ENCODE peak calls at places on chromosomes 12 and 14, in six cellular contexts. D is RWPE1, W is heart left ventricle, P is GM12865, J is mesothelial cell of epicardium, M is SK-N-SH. I is an unnamed sample.

GRCh38 chr14:101120636-101121398 is 217.3 kb upstream of the RTL1 start:
- DNase-seq in W (peak), J (peak), M (peak), D (no peak), P (no peak), I (no peak)

GRCh38 chr14:68486033-68486732 is 306.7 kb downstream of the ZFP36L1 start:
- DNase-seq in P (no peak), D (no peak), W (no peak), J (no peak), M (no peak), I (no peak)

GRCh38 chr14:42854061-42854460 is 1247.4 kb downstream of the LRFN5 start:
- DNase-seq in W (no peak), M (no peak), J (no peak), P (no peak), D (no peak), I (no peak)

GRCh38 chr12:111222520-111222919 is 146.4 kb downstream of the PHETA1 start:
- DNase-seq in D (no peak), W (no peak), J (no peak), P (no peak), M (no peak), I (no peak)

GRCh38 chr12:132955094-132955932 is 793 bp downstream of the ZNF605 start:
- DNase-seq in W (peak), M (no peak), D (peak), P (peak), J (peak), I (peak)

GRCh38 chr12:68175566-68176033 is 16.1 kb upstream of the IFNG start:
- DNase-seq in J (no peak), D (no peak), P (peak), M (no peak), W (no peak), I (peak)

GRCh38 chr12:11920231-11920630 is 150.5 kb upstream of the BCL2L14 start:
- DNase-seq in P (no peak), J (no peak), M (no peak), D (no peak), W (no peak), I (no peak)

GRCh38 chr12:107318804-107319535 is 225.6 kb upstream of the CRY1 start:
- DNase-seq in M (peak), W (no peak), D (peak), P (no peak), J (peak), I (peak)

GRCh38 chr14:80404413-80404812 is 193.1 kb upstream of the DIO2 start:
- DNase-seq in M (no peak), P (no peak), D (no peak), W (no peak), J (no peak), I (no peak)

GRCh38 chr12:39499296-39499695 is 56.4 kb upstream of the KIF21A start:
- DNase-seq in D (no peak), J (no peak), P (no peak), M (no peak), W (no peak), I (no peak)

GRCh38 chr14:20469890-20470858 is 968 bp downstream of the PNP start:
- DNase-seq in W (peak), J (no peak), P (peak), M (peak), D (peak), I (peak)

GRCh38 chr14:25908707-25909106 is 689.1 kb downstream of the NOVA1 start:
- DNase-seq in D (no peak), W (no peak), P (no peak), J (no peak), M (no peak), I (no peak)

GRCh38 chr12:101727098-101727497 is 12.2 kb downstream of the SYCP3 start:
- DNase-seq in M (no peak), P (no peak), J (no peak), W (no peak), D (no peak), I (no peak)

GRCh38 chr14:79483989-79484388 is 727.3 kb downstream of the DIO2 start:
- DNase-seq in M (no peak), J (no peak), D (no peak), W (no peak), P (no peak), I (no peak)

GRCh38 chr14:67853207-67853606 is 33.6 kb downstream of the RAD51B start:
- DNase-seq in M (no peak), P (peak), J (no peak), W (no peak), D (no peak), I (no peak)

GRCh38 chr14:25803419-25804018 is 753.6 kb upstream of the STXBP6 start:
- DNase-seq in W (no peak), D (no peak), M (no peak), J (no peak), P (no peak), I (no peak)

GRCh38 chr14:32254952-32255679 is 52.0 kb upstream of the RNU6-8 start:
- DNase-seq in W (peak), D (peak), M (peak), J (peak), P (peak), I (peak)

GRCh38 chr12:14495326-14495725 is 72.4 kb downstream of the PLBD1 start:
- DNase-seq in D (no peak), W (no peak), M (no peak), J (no peak), P (no peak), I (no peak)

GRCh38 chr12:22728989-22729388 is 104.0 kb downstream of the ETNK1 start:
- DNase-seq in M (no peak), W (no peak), J (no peak), D (no peak), P (no peak), I (no peak)

GRCh38 chr14:100440207-100440631 is 117.1 kb downstream of the SLC25A47 start:
- DNase-seq in W (peak), M (peak), J (peak), D (peak), P (peak), I (peak)

GRCh38 chr12:12714276-12715001 is 2.7 kb upstream of the CDKN1B start:
- DNase-seq in M (no peak), D (no peak), P (peak), J (no peak), W (peak), I (no peak)

GRCh38 chr12:39467432-39467870 is 24.5 kb upstream of the KIF21A start:
- DNase-seq in M (no peak), J (no peak), P (peak), W (no peak), D (no peak), I (peak)

GRCh38 chr12:22631863-22632463 is 7.0 kb downstream of the ETNK1 start:
- DNase-seq in P (no peak), D (no peak), W (no peak), J (no peak), M (peak), I (no peak)

GRCh38 chr12:33605776-33606175 is 166.2 kb upstream of the SYT10 start:
- DNase-seq in W (no peak), P (peak), D (peak), M (peak), J (no peak), I (no peak)

GRCh38 chr14:34554540-34555250 is 15.2 kb upstream of the EAPP start:
- DNase-seq in W (no peak), D (no peak), P (no peak), M (peak), J (no peak), I (no peak)

GRCh38 chr12:2057041-2057792 is 4.4 kb downstream of the CACNA1C start:
- DNase-seq in W (peak), D (no peak), M (peak), P (peak), J (peak), I (peak)

GRCh38 chr12:92928431-92928961 is 599 bp downstream of the EEA1 start:
- DNase-seq in P (peak), D (no peak), M (peak), W (peak), J (no peak), I (peak)

GRCh38 chr12:28645436-28645835 is 455.2 kb downstream of the CCDC91 start:
- DNase-seq in D (no peak), P (no peak), W (no peak), M (no peak), J (no peak), I (no peak)

GRCh38 chr12:4225571-4225970 is 48.0 kb upstream of the CCND2 start:
- DNase-seq in W (no peak), D (no peak), P (no peak), M (no peak), J (no peak), I (no peak)

GRCh38 chr14:36129181-36129580 is 47.3 kb downstream of the PTCSC3 start:
- DNase-seq in D (peak), M (no peak), W (no peak), P (no peak), J (no peak), I (no peak)

DNA sequence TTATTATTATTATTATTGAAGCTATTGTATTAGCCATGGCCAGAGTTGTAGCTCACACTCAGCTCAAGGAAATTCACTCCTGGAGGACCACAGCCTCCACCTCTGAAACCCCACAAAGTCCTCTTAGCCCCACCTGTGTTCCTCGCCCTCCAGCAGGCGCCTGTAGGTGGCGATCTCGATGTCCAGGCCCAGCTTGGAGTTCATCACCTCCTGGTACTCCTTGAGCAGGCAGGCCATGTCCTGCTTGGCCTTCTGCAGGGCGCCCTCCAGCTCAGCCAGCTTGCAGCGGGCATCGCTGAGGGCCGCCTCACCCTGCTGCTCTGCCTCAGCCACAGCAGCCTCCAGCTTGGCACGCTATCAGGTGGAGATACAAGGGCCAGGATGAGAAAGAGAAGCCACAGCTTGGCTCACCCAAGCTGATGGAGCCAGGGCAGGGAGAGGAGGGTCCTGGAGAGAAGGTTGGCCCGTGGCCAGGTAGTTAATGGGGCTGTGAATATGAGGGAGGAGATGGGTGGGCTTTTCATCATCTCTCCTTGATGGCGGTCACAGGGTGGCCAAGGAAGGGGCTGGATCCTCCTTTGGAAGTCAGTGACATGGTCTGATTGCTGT is 5.1 kb downstream of the KRT85 start:
- DNase-seq in M (no peak), W (no peak), D (no peak), P (peak), J (no peak), I (no peak)
- TF ChIP-seq CTCF in M (peak), W (peak), D (no peak), P (peak), J (no peak), I (peak)

GRCh38 chr14:61923348-61923747 is 161.1 kb downstream of the SNAPC1 start:
- DNase-seq in W (no peak), P (no peak), D (no peak), J (no peak), M (no peak), I (no peak)
- TF ChIP-seq CTCF in W (no peak), P (no peak), D (peak), J (no peak), M (no peak), I (no peak)

DNA sequence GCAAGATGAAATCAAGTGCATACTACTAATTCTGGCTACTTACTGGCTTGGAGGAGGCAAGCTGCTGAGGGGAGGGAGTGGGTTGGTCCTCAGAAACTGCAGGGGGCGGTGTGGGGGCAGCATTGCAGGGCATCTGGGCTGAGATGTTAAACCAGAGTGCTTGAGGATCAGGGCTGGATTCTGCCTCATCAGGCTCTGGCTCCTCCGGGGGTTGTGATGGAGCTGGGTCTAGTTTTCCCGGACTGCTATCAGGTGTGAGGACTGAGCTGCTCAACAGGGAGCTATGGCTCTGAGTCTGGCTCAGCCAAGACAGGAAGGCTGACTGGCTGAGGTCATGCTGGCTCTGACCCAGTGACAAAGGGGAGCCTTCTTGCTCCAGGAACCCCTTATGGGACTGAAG is 28.6 kb downstream of the BAZ2A start:
- DNase-seq in J (no peak), D (no peak), P (peak), W (peak), M (peak), I (peak)
- TF ChIP-seq CTCF in J (no peak), D (no peak), P (peak), W (peak), M (peak), I (no peak)

DNA sequence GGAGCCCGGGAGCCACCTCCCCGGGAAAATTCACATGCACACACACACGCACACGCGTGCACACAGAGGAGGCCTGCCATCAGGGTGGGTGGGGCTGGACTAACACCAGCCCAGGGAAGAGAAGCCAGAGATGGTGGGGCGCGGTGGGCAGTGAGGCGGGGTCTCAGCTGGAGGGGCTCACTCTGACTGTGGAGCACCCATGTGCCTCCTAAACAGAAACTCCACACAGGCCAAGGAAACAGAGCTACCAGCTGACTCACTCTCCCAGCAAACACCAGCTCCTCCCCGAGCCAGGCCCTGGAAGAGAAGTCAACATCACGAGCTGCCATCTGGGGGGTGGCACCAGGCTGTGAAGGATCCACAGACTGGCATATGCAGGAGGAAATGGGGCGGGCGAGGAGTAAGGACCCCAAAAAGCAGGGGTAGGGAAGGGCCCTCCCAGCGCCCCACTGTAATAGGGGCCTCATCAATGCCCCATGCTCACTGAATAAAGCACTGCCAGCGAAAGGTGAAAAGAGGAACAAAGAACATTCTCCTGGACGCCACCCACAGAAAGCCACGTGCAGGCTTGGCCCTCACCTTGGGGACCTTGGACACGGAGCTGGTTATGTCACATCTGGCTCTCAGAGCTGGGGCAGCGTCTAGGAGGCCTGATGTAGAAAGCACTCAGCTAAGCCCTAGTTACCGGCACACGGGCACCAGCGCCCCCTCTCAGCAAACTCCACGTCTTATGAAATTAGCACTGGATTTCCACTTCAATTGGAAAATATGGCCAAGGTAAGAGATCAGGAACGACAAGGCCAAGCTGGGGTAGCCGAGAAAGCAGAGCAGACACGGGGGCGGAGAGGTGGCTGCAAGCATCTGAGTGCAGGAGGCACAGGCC is 8.4 kb upstream of the INF2 start:
- DNase-seq in M (no peak), J (no peak), D (peak), P (peak), W (no peak), I (peak)
- TF ChIP-seq CTCF in M (peak), J (no peak), D (no peak), P (peak), W (no peak), I (peak)

DNA sequence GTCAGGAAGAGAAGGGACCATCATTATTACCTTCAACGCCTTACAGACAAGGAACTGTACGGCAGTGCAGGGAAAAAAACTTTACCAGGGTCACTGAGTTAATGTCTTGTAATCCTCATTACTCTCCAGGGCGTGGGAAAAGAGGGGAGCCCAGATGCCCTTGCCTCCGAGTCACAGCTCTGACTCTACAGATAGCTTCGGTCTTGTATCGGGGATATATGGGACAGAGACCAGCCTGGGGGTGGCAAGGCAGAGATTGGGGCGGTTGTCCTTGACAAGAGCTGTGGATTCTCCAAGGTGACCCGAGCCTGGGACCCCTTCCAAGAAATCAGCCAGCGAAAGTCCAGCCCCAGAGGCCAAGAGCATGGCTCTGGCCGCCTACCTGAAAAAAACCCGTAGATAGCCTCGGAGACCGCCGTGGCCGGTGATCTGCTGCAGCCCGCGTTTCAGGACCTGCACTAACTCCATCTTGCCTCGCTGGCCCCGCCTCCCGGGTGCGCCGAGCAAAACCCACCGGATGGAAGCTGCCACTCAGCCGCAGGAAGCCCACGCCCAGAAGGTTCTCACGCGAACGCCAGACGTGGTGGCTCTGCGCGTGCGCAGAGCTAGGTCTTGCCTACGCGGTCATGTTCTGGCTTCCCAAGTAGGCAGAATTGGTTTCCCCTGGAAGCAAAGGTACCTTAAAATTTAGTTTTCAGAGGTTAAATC is at the start of gene NDUFA12:
- DNase-seq in W (peak), M (peak), P (peak), D (peak), J (peak), I (peak)
- TF ChIP-seq CTCF in W (peak), M (no peak), P (no peak), D (no peak), J (no peak), I (no peak)

GRCh38 chr14:75258079-75258802 is 20.4 kb upstream of the FOS start:
- DNase-seq in W (no peak), P (no peak), M (no peak), D (no peak), J (no peak), I (peak)

GRCh38 chr14:75257241-75257640 is 21.4 kb upstream of the FOS start:
- DNase-seq in M (no peak), D (peak), P (no peak), W (no peak), J (no peak), I (no peak)

GRCh38 chr14:75258803-75259509 is 19.7 kb upstream of the FOS start:
- DNase-seq in M (peak), D (peak), W (peak), J (peak), P (peak), I (peak)

GRCh38 chr14:75259946-75260545 is 18.6 kb upstream of the FOS start:
- DNase-seq in P (no peak), W (no peak), J (no peak), D (no peak), M (no peak), I (no peak)

GRCh38 chr14:75259510-75259855 is 19.1 kb upstream of the FOS start:
- DNase-seq in P (no peak), W (no peak), D (no peak), J (no peak), M (peak), I (no peak)
- TF ChIP-seq CTCF in P (no peak), W (peak), D (no peak), J (no peak), M (peak), I (no peak)

DNA sequence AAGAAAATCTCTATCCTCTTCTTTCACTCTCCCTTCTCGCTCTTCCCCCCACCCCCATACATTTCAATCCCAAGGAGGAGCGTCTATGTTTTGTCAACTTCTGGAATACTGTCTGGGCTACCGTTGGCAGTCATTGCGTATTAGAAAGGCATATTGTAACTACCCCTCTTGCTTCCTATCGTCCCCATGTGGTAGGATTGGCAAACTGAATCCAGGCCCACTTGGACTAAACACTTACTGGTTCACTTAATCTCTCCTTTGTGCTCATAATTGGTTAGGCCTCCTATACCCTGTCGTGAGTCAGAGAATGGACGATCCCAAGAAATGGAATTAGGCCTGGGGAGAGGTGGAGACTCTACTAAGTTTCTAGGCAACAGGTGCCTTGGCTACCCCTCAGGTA is 68.8 kb upstream of the SLC8A3 start:
- DNase-seq in M (no peak), P (peak), D (peak), W (no peak), J (no peak), I (peak)
- TF ChIP-seq CTCF in M (peak), P (peak), D (no peak), W (no peak), J (peak), I (peak)